ENCODE peak calls at places on chromosomes 1 and 21, in six cellular contexts. X is PC-9, N is GM23338, W is endothelial cell of umbilical vein, Z is astrocyte, A is fibroblast of lung. H is an unnamed sample.

GRCh38 chr1:67761054-67761453 is 72.2 kb downstream of the GNG12 start:
- DNase-seq in X (no peak), N (no peak), W (no peak), Z (no peak), A (no peak), H (no peak)

GRCh38 chr1:42847111-42847580 is 733 bp downstream of the ZNF691 start:
- DNase-seq in X (no peak), N (peak; percentile 5), W (no peak), Z (no peak), A (no peak), H (peak; percentile 52)

GRCh38 chr1:51101976-51102375 is at the start of gene C1orf185:
- DNase-seq in X (no peak), N (no peak), W (no peak), Z (no peak), A (no peak), H (no peak)

GRCh38 chr1:27235827-27236226 is 1.4 kb downstream of the WDTC1 start:
- DNase-seq in X (no peak), N (no peak), W (peak; percentile 4), Z (no peak), A (peak; percentile 12), H (no peak)

GRCh38 chr1:109395602-109396512 is 1.9 kb downstream of the SORT1 start:
- DNase-seq in X (no peak), N (peak; percentile 80), W (no peak), Z (peak; percentile 73), A (peak; percentile 79), H (no peak)

GRCh38 chr1:175620380-175620779 is 123.0 kb downstream of the TNR start:
- DNase-seq in X (no peak), N (no peak), W (no peak), Z (no peak), A (no peak), H (no peak)

GRCh38 chr1:234331511-234331910 is 41.7 kb upstream of the COA6 start:
- DNase-seq in X (no peak), N (no peak), W (no peak), Z (no peak), A (no peak), H (no peak)

GRCh38 chr1:107432108-107432507 is 291.3 kb downstream of the NTNG1 start:
- DNase-seq in X (no peak), N (peak; percentile 54), W (no peak), Z (no peak), A (no peak), H (no peak)

GRCh38 chr1:116166011-116166571 is 54.9 kb downstream of the MAB21L3 start:
- DNase-seq in X (no peak), N (no peak), W (no peak), Z (no peak), A (no peak), H (no peak)

GRCh38 chr1:20727746-20728316 is 4.7 kb downstream of the SH2D5 start:
- DNase-seq in X (no peak), N (peak; percentile 83), W (no peak), Z (no peak), A (no peak), H (no peak)

GRCh38 chr1:29383972-29384371 is 147.7 kb downstream of the PTPRU start:
- DNase-seq in X (no peak), N (no peak), W (peak; percentile 66), Z (peak; percentile 36), A (peak; percentile 60), H (no peak)

GRCh38 chr1:29370067-29370466 is 133.7 kb downstream of the PTPRU start:
- DNase-seq in X (no peak), N (no peak), W (no peak), Z (no peak), A (no peak), H (no peak)

GRCh38 chr1:150262388-150263320 is 5.1 kb downstream of the CA14 start:
- DNase-seq in X (peak; percentile 9), N (no peak), W (no peak), Z (no peak), A (no peak), H (no peak)

GRCh38 chr1:17598251-17598650 is 58.8 kb downstream of the ARHGEF10L start:
- DNase-seq in X (no peak), N (no peak), W (no peak), Z (no peak), A (no peak), H (no peak)

GRCh38 chr1:171486048-171486519 is 754 bp downstream of the PRRC2C start:
- DNase-seq in X (peak; percentile 31), N (peak; percentile 72), W (peak; percentile 71), Z (peak; percentile 79), A (peak; percentile 86), H (peak; percentile 76)

GRCh38 chr1:165539306-165539705 is 4.5 kb upstream of the LRRC52 start:
- DNase-seq in X (peak; percentile 39), N (no peak), W (no peak), Z (no peak), A (no peak), H (no peak)

GRCh38 chr1:209823143-209824041 is 4.4 kb upstream of the UTP25 start:
- DNase-seq in X (no peak), N (peak; percentile 61), W (peak; percentile 90), Z (peak; percentile 82), A (peak; percentile 84), H (peak; percentile 35)

GRCh38 chr1:85628791-85629531 is 48.4 kb downstream of the CCN1 start:
- DNase-seq in X (peak; percentile 70), N (peak; percentile 67), W (peak; percentile 81), Z (peak; percentile 89), A (peak; percentile 92), H (no peak)

GRCh38 chr1:176786274-176786673 is 323.3 kb downstream of the PAPPA2 start:
- DNase-seq in X (no peak), N (no peak), W (no peak), Z (no peak), A (no peak), H (no peak)

GRCh38 chr21:44547656-44548331 is 3.5 kb downstream of the KRTAP10-2 start:
- DNase-seq in X (no peak), N (no peak), W (no peak), Z (no peak), A (no peak), H (peak; percentile 22)

GRCh38 chr1:200753650-200754198 is 15.0 kb downstream of the CAMSAP2 start:
- DNase-seq in X (no peak), N (no peak), W (no peak), Z (no peak), A (no peak), H (no peak)

GRCh38 chr1:40868051-40868723 is 6.0 kb upstream of the CITED4 start:
- DNase-seq in X (no peak), N (no peak), W (peak; percentile 75), Z (peak; percentile 77), A (peak; percentile 83), H (no peak)

GRCh38 chr1:36321119-36321951 is 2.1 kb downstream of the EVA1B start:
- DNase-seq in X (no peak), N (peak; percentile 98), W (no peak), Z (peak; percentile 52), A (peak; percentile 66), H (no peak)

GRCh38 chr1:240946926-240947325 is 335.0 kb upstream of the GREM2 start:
- DNase-seq in X (peak; percentile 24), N (peak; percentile 69), W (peak; percentile 52), Z (peak; percentile 18), A (peak; percentile 40), H (peak; percentile 25)
- TF ChIP-seq CTCF in X (peak; percentile 71), N (peak; percentile 65), W (peak; percentile 54), Z (peak; percentile 50), A (peak; percentile 63), H (peak; percentile 58)

GRCh38 chr1:76867342-76868130 is at the start of gene ST6GALNAC5:
- DNase-seq in X (no peak), N (peak; percentile 82), W (peak; percentile 7), Z (no peak), A (peak; percentile 50), H (no peak)

GRCh38 chr1:76866566-76866965 is 714 bp upstream of the ST6GALNAC5 start:
- DNase-seq in X (no peak), N (no peak), W (no peak), Z (no peak), A (peak; percentile 4), H (no peak)

GRCh38 chr1:76868916-76869315 is 1.6 kb downstream of the ST6GALNAC5 start:
- DNase-seq in X (no peak), N (peak; percentile 74), W (no peak), Z (no peak), A (peak; percentile 1), H (no peak)

GRCh38 chr1:76870037-76870436 is 2.8 kb downstream of the ST6GALNAC5 start:
- DNase-seq in X (no peak), N (no peak), W (no peak), Z (no peak), A (no peak), H (no peak)

DNA sequence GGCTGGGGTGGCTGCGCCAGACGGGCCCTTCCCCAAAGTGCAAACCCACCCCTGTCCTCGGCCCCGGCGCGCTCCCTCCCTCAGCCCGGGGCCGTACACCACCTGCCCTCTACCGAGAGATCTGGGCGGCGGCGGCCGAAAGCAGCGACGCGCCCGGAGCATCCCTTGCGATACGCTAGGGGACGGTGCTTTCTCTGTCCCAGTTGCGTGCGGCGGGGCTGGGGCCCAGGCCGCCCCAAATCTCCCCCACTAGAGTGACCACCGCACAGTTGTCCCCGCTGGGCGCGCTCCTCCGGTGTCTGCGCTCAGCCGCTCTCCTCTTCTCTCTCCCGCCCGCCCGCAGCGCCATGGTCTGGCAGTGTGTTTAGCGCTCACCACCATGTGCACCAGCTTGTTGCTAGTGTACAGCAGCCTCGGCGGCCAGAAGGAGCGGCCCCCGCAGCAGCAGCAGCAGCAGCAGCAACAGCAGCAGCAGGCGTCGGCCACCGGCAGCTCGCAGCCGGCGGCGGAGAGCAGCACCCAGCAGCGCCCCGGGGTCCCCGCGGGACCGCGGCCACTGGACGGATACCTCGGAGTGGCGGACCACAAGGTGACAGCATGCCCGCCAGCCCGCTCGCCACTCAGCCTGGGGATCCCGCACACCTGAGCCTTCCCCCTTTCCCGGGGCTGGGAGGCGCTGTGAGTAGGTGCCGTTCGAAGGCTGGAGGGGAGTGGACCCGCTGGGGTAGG is 1.0 kb downstream of the ST6GALNAC5 start:
- DNase-seq in X (no peak), N (peak; percentile 83), W (peak; percentile 37), Z (peak; percentile 39), A (peak; percentile 60), H (no peak)
- TF ChIP-seq EZH2 in X (no peak), N (no peak), W (peak; percentile 94), Z (peak; percentile 77), A (no peak), H (no peak)

GRCh38 chr1:169681094-169681493 is 30.3 kb downstream of the SELL start:
- DNase-seq in X (peak; percentile 2), N (no peak), W (no peak), Z (no peak), A (no peak), H (no peak)
- H2AFZ ChIP-seq in X (peak overlapping the region; percentile 50), N (no peak overlapping the region), W (no peak overlapping the region), Z (no peak overlapping the region), A (no peak overlapping the region), H (no peak overlapping the region)

DNA sequence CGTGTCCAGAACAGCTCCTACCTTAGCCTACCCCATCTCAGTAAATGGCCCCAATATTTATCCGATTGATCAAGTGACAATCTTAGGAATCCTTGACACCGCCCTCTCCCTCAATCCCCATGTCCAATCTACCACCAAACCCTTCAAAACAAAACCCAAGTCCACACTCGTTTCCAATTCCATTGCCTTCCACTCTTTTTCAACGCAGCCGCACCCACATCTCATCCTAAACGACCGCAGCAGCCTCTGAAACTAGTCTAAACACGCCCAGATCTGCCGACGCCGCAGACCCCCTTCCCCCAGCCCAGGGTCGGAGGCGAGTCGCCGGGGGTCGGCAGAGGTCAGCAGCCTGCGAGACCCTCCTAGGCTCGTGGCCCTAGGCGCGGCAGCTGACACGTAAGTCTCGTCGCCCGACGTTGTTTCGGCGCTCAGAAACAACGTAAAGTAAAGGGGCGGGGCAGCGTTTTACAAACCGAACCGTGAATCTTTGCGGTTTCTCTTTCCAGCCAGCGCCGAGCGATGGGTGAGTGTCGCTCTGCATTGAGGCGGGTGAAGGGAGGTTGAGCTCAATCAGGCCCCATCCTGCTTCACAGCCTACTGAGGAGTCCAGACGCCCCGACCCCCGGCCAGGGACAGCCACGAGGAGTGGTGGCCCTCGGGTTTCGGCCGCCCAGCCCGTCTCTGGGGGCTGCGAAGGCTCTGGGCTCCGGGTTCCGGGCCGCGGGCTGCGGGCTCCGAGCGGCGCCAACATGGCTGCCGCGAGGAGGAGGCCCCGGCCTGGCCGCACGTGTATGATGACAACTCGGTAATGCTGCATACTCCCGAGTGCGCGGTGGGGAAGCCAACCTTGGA is at the start of gene RPS8:
- DNase-seq in X (peak; percentile 87), N (peak; percentile 99), W (peak; percentile 94), Z (peak; percentile 84), A (peak; percentile 91), H (peak; percentile 92)
- TF ChIP-seq CTCF in X (peak; percentile 10), N (no peak), W (no peak), Z (no peak), A (no peak), H (no peak)

H was measured in DND-41.